ENCODE peak calls at places on chromosomes 11 and 22, in eight cellular contexts. N is psoas muscle; V is keratinocyte; U is left ventricle myocardium inferior; C is heart right ventricle; G is upper lobe of right lung; H is CD4-positive, CD25-positive, alpha-beta regulatory T cell; E is SK-N-SH. A is an unnamed sample.

GRCh38 chr11:126528075-126528474 is 172.6 kb downstream of the ST3GAL4 start:
- DNase-seq in N (no peak), V (no peak), U (no peak), C (no peak), G (no peak), H (no peak), E (no peak), A (no peak)

GRCh38 chr11:110948112-110948511 is 235.9 kb upstream of the ARHGAP20 start:
- DNase-seq in N (no peak), V (no peak), U (no peak), C (no peak), G (no peak), H (no peak), E (no peak), A (no peak)

GRCh38 chr11:125105921-125106320 is 5.5 kb downstream of the TMEM218 start:
- DNase-seq in N (no peak), V (no peak), U (no peak), C (no peak), G (no peak), H (no peak), E (no peak), A (no peak)

GRCh38 chr11:93623938-93624337 is 37.5 kb upstream of the CEP295 start:
- DNase-seq in N (no peak), V (no peak), U (no peak), C (no peak), G (no peak), H (no peak), E (no peak), A (no peak)

GRCh38 chr11:129631201-129631600 is 184.4 kb upstream of the TMEM45B start:
- DNase-seq in N (no peak), V (no peak), U (no peak), C (no peak), G (no peak), H (no peak), E (no peak), A (no peak)

GRCh38 chr11:9332655-9333054 is 18.3 kb upstream of the TMEM41B start:
- DNase-seq in N (no peak), V (no peak), U (no peak), C (no peak), G (no peak), H (no peak), E (no peak), A (no peak)

GRCh38 chr22:22033803-22034468 is 51.3 kb upstream of the TOP3B start:
- DNase-seq in N (no peak), V (no peak), U (no peak), C (no peak), G (no peak), H (no peak), E (no peak), A (no peak)

GRCh38 chr11:128882451-128882850 is 8.7 kb upstream of the KCNJ5 start:
- DNase-seq in N (no peak), V (no peak), U (no peak), C (no peak), G (no peak), H (no peak), E (no peak), A (no peak)

GRCh38 chr11:68436985-68437926 is 23.3 kb upstream of the PPP6R3 start:
- DNase-seq in N (no peak), V (no peak), U (peak; percentile 61), C (peak; percentile 61), G (no peak), H (no peak), E (no peak), A (no peak)

GRCh38 chr11:74278721-74279148 is 32.7 kb downstream of the P4HA3 start:
- DNase-seq in N (no peak), V (no peak), U (peak; percentile 51), C (peak; percentile 19), G (no peak), H (no peak), E (no peak), A (peak; percentile 41)

DNA sequence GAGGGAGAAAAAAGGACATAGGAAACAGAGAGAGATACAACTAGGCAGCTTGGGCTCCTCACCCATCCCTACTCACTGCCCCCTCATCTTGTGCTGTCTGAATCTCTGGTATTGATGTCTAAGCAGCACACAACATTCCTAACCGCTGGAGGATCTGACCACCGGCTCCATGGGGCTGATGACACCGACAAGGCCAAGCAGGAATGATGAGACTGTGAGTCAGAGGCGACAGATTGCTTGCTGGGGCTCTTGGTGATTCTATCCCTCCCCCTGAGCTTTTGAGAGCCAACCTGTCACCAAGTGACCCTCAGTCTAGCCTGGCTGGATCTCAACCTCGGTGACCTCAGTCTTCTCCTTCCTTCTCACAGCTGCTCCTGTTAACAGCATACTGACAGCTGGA is 13.8 kb downstream of the PAMR1 start:
- DNase-seq in N (no peak), V (no peak), U (no peak), C (no peak), G (no peak), H (no peak), E (no peak), A (no peak)
- H3K27ac ChIP-seq in N (no peak overlapping the region), V (no peak overlapping the region), U (no peak overlapping the region), C (no peak overlapping the region), G (no peak overlapping the region), H (no peak overlapping the region), E (peak overlapping the region; percentile 74), A (no peak overlapping the region)

GRCh38 chr11:12088531-12088930 is 21.9 kb upstream of the MICAL2 start:
- DNase-seq in N (no peak), V (no peak), U (no peak), C (no peak), G (no peak), H (no peak), E (no peak), A (no peak)

GRCh38 chr11:12088047-12088481 is 22.3 kb upstream of the MICAL2 start:
- DNase-seq in N (peak; percentile 68), V (no peak), U (peak; percentile 68), C (peak; percentile 65), G (no peak), H (no peak), E (no peak), A (peak; percentile 45)

GRCh38 chr11:12085371-12086251 is 24.8 kb upstream of the MICAL2 start:
- DNase-seq in N (no peak), V (no peak), U (no peak), C (no peak), G (no peak), H (no peak), E (no peak), A (no peak)

GRCh38 chr11:12086271-12087074 is 23.9 kb upstream of the MICAL2 start:
- DNase-seq in N (peak; percentile 81), V (no peak), U (peak; percentile 70), C (peak; percentile 45), G (peak; percentile 70), H (no peak), E (no peak), A (peak; percentile 78)

GRCh38 chr11:12087075-12087775 is 23.2 kb upstream of the MICAL2 start:
- DNase-seq in N (no peak), V (no peak), U (no peak), C (no peak), G (no peak), H (peak; percentile 23), E (no peak), A (peak; percentile 69)
- H3K27ac ChIP-seq in N (peak overlapping the region; percentile 70), V (peak overlapping the region; percentile 99), U (peak overlapping the region; percentile 90), C (peak overlapping the region; percentile 85), G (peak overlapping the region; percentile 47), H (peak overlapping the region; percentile 15), E (peak overlapping the region; percentile 100), A (peak overlapping the region; percentile 100)

DNA sequence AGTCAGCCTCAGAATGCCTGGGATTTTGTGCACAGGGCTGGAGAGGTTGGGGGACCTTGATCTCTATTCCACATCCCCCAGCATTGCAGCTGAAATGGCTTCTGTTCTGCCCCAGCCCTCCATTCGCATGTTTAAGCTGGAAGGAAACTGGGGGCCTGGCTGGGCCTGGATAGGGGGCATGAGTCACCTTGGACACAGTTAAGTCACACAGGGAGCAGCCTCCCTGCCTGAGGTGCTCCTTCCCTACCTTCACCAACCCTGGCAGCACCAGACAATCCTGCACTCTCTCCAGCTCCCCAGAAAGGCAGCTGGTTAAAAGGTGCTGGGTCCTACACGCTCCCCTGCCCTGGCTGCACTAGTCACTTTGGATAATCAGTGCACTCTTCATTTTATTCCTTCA is 763 bp downstream of the SMIM45 start:
- DNase-seq in N (no peak), V (no peak), U (no peak), C (no peak), G (no peak), H (no peak), E (no peak), A (no peak)
- H3K27ac ChIP-seq in N (no peak overlapping the region), V (no peak overlapping the region), U (no peak overlapping the region), C (no peak overlapping the region), G (no peak overlapping the region), H (no peak overlapping the region), E (no peak overlapping the region), A (no peak overlapping the region)

GRCh38 chr11:88194990-88195389 is 19.7 kb upstream of the RAB38 start:
- DNase-seq in N (no peak), V (no peak), U (no peak), C (no peak), G (no peak), H (no peak), E (no peak), A (no peak)

GRCh38 chr11:88193278-88193677 is 18.0 kb upstream of the RAB38 start:
- DNase-seq in N (no peak), V (no peak), U (no peak), C (no peak), G (no peak), H (no peak), E (no peak), A (no peak)

GRCh38 chr11:88195908-88196307 is 20.7 kb upstream of the RAB38 start:
- DNase-seq in N (no peak), V (no peak), U (no peak), C (no peak), G (no peak), H (no peak), E (no peak), A (no peak)

GRCh38 chr11:88196393-88196792 is 21.1 kb upstream of the RAB38 start:
- DNase-seq in N (no peak), V (no peak), U (no peak), C (no peak), G (no peak), H (no peak), E (no peak), A (no peak)
- H3K27ac ChIP-seq in N (no peak overlapping the region), V (no peak overlapping the region), U (no peak overlapping the region), C (no peak overlapping the region), G (no peak overlapping the region), H (no peak overlapping the region), E (no peak overlapping the region), A (no peak overlapping the region)